ENCODE peak calls at places on chromosomes 11 and 22, in six cellular contexts. One of them, this sample, is unnamed.

GRCh38 chr22:37781434-37782059 is 26.2 kb upstream of the GCAT start:
- DNase-seq in fibroblast of the aortic adventitia: peak
- DNase-seq in stromal cell of bone marrow: no peak
- DNase-seq in GM13977: no peak
- DNase-seq in activated CD4-positive, CD25-positive, alpha-beta regulatory T cell: no peak
- DNase-seq in A172: no peak
- DNase-seq in this sample: no peak

GRCh38 chr22:31944700-31945477 is 554 bp downstream of the YWHAH start:
- DNase-seq in stromal cell of bone marrow: no peak
- DNase-seq in activated CD4-positive, CD25-positive, alpha-beta regulatory T cell: peak
- DNase-seq in fibroblast of the aortic adventitia: no peak
- DNase-seq in GM13977: peak
- DNase-seq in A172: no peak
- DNase-seq in this sample: no peak

GRCh38 chr11:115439385-115439784 is 64.8 kb downstream of the CADM1 start:
- DNase-seq in fibroblast of the aortic adventitia: no peak
- DNase-seq in activated CD4-positive, CD25-positive, alpha-beta regulatory T cell: no peak
- DNase-seq in A172: no peak
- DNase-seq in stromal cell of bone marrow: no peak
- DNase-seq in GM13977: peak
- DNase-seq in this sample: peak

GRCh38 chr22:42321908-42322561 is 51.6 kb upstream of the TCF20 start:
- DNase-seq in A172: no peak
- DNase-seq in stromal cell of bone marrow: no peak
- DNase-seq in activated CD4-positive, CD25-positive, alpha-beta regulatory T cell: no peak
- DNase-seq in fibroblast of the aortic adventitia: no peak
- DNase-seq in GM13977: no peak
- DNase-seq in this sample: peak

GRCh38 chr11:134391170-134391569 is 20.9 kb downstream of the B3GAT1 start:
- DNase-seq in GM13977: no peak
- DNase-seq in A172: no peak
- DNase-seq in activated CD4-positive, CD25-positive, alpha-beta regulatory T cell: no peak
- DNase-seq in fibroblast of the aortic adventitia: no peak
- DNase-seq in stromal cell of bone marrow: no peak
- DNase-seq in this sample: no peak

GRCh38 chr22:19769393-19769715 is 8.8 kb downstream of the TBX1 start:
- DNase-seq in stromal cell of bone marrow: no peak
- DNase-seq in fibroblast of the aortic adventitia: no peak
- DNase-seq in activated CD4-positive, CD25-positive, alpha-beta regulatory T cell: no peak
- DNase-seq in GM13977: no peak
- DNase-seq in A172: no peak
- DNase-seq in this sample: no peak

GRCh38 chr11:128021304-128022006 is 565.9 kb downstream of the ETS1 start:
- DNase-seq in fibroblast of the aortic adventitia: peak
- DNase-seq in A172: no peak
- DNase-seq in GM13977: no peak
- DNase-seq in stromal cell of bone marrow: no peak
- DNase-seq in activated CD4-positive, CD25-positive, alpha-beta regulatory T cell: no peak
- DNase-seq in this sample: no peak

GRCh38 chr11:61151545-61152252 is 9.5 kb downstream of the VPS37C start:
- DNase-seq in A172: no peak
- DNase-seq in fibroblast of the aortic adventitia: no peak
- DNase-seq in activated CD4-positive, CD25-positive, alpha-beta regulatory T cell: no peak
- DNase-seq in GM13977: no peak
- DNase-seq in stromal cell of bone marrow: no peak
- DNase-seq in this sample: no peak

GRCh38 chr11:130765951-130766649 is 150.2 kb downstream of the SNX19 start:
- DNase-seq in GM13977: peak
- DNase-seq in A172: no peak
- DNase-seq in fibroblast of the aortic adventitia: no peak
- DNase-seq in activated CD4-positive, CD25-positive, alpha-beta regulatory T cell: no peak
- DNase-seq in stromal cell of bone marrow: no peak
- DNase-seq in this sample: no peak

GRCh38 chr11:118104491-118104890 is 17.7 kb upstream of the SMIM35 start:
- DNase-seq in stromal cell of bone marrow: no peak
- DNase-seq in GM13977: no peak
- DNase-seq in A172: no peak
- DNase-seq in fibroblast of the aortic adventitia: no peak
- DNase-seq in activated CD4-positive, CD25-positive, alpha-beta regulatory T cell: no peak
- DNase-seq in this sample: no peak

GRCh38 chr11:134585666-134586285 is 173.7 kb upstream of the B3GAT1 start:
- DNase-seq in fibroblast of the aortic adventitia: no peak
- DNase-seq in stromal cell of bone marrow: no peak
- DNase-seq in GM13977: no peak
- DNase-seq in A172: no peak
- DNase-seq in activated CD4-positive, CD25-positive, alpha-beta regulatory T cell: no peak
- DNase-seq in this sample: no peak

GRCh38 chr11:45424781-45425180 is 138.6 kb upstream of the SYT13 start:
- DNase-seq in activated CD4-positive, CD25-positive, alpha-beta regulatory T cell: no peak
- DNase-seq in stromal cell of bone marrow: no peak
- DNase-seq in GM13977: no peak
- DNase-seq in A172: no peak
- DNase-seq in fibroblast of the aortic adventitia: no peak
- DNase-seq in this sample: no peak

GRCh38 chr11:77175869-77176539 is 48.0 kb downstream of the MYO7A start:
- DNase-seq in A172: no peak
- DNase-seq in fibroblast of the aortic adventitia: no peak
- DNase-seq in GM13977: no peak
- DNase-seq in activated CD4-positive, CD25-positive, alpha-beta regulatory T cell: no peak
- DNase-seq in stromal cell of bone marrow: no peak
- DNase-seq in this sample: no peak

GRCh38 chr11:113173023-113173594 is 141.3 kb upstream of the TTC12 start:
- DNase-seq in A172: no peak
- DNase-seq in activated CD4-positive, CD25-positive, alpha-beta regulatory T cell: no peak
- DNase-seq in stromal cell of bone marrow: no peak
- DNase-seq in fibroblast of the aortic adventitia: no peak
- DNase-seq in GM13977: no peak
- DNase-seq in this sample: no peak

GRCh38 chr11:119340335-119341221 is at the start of gene C1QTNF5:
- DNase-seq in fibroblast of the aortic adventitia: peak
- DNase-seq in GM13977: no peak
- DNase-seq in A172: no peak
- DNase-seq in stromal cell of bone marrow: no peak
- DNase-seq in activated CD4-positive, CD25-positive, alpha-beta regulatory T cell: no peak
- DNase-seq in this sample: no peak

GRCh38 chr22:39526736-39527171 is 5.8 kb downstream of the RPS19BP1 start:
- DNase-seq in A172: no peak
- DNase-seq in fibroblast of the aortic adventitia: no peak
- DNase-seq in GM13977: no peak
- DNase-seq in stromal cell of bone marrow: no peak
- DNase-seq in activated CD4-positive, CD25-positive, alpha-beta regulatory T cell: no peak
- DNase-seq in this sample: no peak

GRCh38 chr11:1193326-1194230 is 29.3 kb upstream of the MUC5B start:
- DNase-seq in activated CD4-positive, CD25-positive, alpha-beta regulatory T cell: no peak
- DNase-seq in GM13977: no peak
- DNase-seq in stromal cell of bone marrow: no peak
- DNase-seq in A172: no peak
- DNase-seq in fibroblast of the aortic adventitia: no peak
- DNase-seq in this sample: no peak

GRCh38 chr11:130146797-130147196 is 12.8 kb upstream of the ST14 start:
- DNase-seq in fibroblast of the aortic adventitia: no peak
- DNase-seq in stromal cell of bone marrow: no peak
- DNase-seq in GM13977: no peak
- DNase-seq in activated CD4-positive, CD25-positive, alpha-beta regulatory T cell: no peak
- DNase-seq in A172: no peak
- DNase-seq in this sample: no peak

GRCh38 chr11:34302046-34302921 is 55.5 kb downstream of the ABTB2 start:
- DNase-seq in activated CD4-positive, CD25-positive, alpha-beta regulatory T cell: no peak
- DNase-seq in GM13977: peak
- DNase-seq in fibroblast of the aortic adventitia: peak
- DNase-seq in stromal cell of bone marrow: peak
- DNase-seq in A172: peak
- DNase-seq in this sample: no peak

GRCh38 chr22:39926175-39927152 is 25.6 kb downstream of the GRAP2 start:
- DNase-seq in activated CD4-positive, CD25-positive, alpha-beta regulatory T cell: no peak
- DNase-seq in fibroblast of the aortic adventitia: no peak
- DNase-seq in A172: no peak
- DNase-seq in GM13977: no peak
- DNase-seq in stromal cell of bone marrow: no peak
- DNase-seq in this sample: no peak

GRCh38 chr11:57751676-57752253 is at the start of gene BTBD18:
- DNase-seq in activated CD4-positive, CD25-positive, alpha-beta regulatory T cell: no peak
- DNase-seq in fibroblast of the aortic adventitia: peak
- DNase-seq in GM13977: peak
- DNase-seq in A172: peak
- DNase-seq in stromal cell of bone marrow: no peak
- DNase-seq in this sample: peak

GRCh38 chr11:134542401-134543143 is 130.5 kb upstream of the B3GAT1 start:
- DNase-seq in fibroblast of the aortic adventitia: no peak
- DNase-seq in stromal cell of bone marrow: no peak
- DNase-seq in activated CD4-positive, CD25-positive, alpha-beta regulatory T cell: no peak
- DNase-seq in A172: no peak
- DNase-seq in GM13977: no peak
- DNase-seq in this sample: no peak

GRCh38 chr11:77789061-77789730 is 31.3 kb downstream of the RSF1 start:
- DNase-seq in GM13977: no peak
- DNase-seq in activated CD4-positive, CD25-positive, alpha-beta regulatory T cell: no peak
- DNase-seq in A172: no peak
- DNase-seq in stromal cell of bone marrow: no peak
- DNase-seq in fibroblast of the aortic adventitia: no peak
- DNase-seq in this sample: no peak

GRCh38 chr11:17537261-17537660 is 7.0 kb downstream of the USH1C start:
- DNase-seq in stromal cell of bone marrow: no peak
- DNase-seq in activated CD4-positive, CD25-positive, alpha-beta regulatory T cell: no peak
- DNase-seq in A172: no peak
- DNase-seq in fibroblast of the aortic adventitia: no peak
- DNase-seq in GM13977: no peak
- DNase-seq in this sample: no peak

GRCh38 chr22:35448552-35448922 is 48.6 kb downstream of the MCM5 start:
- DNase-seq in GM13977: no peak
- DNase-seq in stromal cell of bone marrow: no peak
- DNase-seq in activated CD4-positive, CD25-positive, alpha-beta regulatory T cell: no peak
- DNase-seq in fibroblast of the aortic adventitia: no peak
- DNase-seq in A172: no peak
- DNase-seq in this sample: no peak

GRCh38 chr22:36737776-36738175 is 34.2 kb upstream of the CACNG2 start:
- DNase-seq in stromal cell of bone marrow: no peak
- DNase-seq in activated CD4-positive, CD25-positive, alpha-beta regulatory T cell: no peak
- DNase-seq in A172: no peak
- DNase-seq in fibroblast of the aortic adventitia: no peak
- DNase-seq in GM13977: no peak
- DNase-seq in this sample: no peak

GRCh38 chr11:77530879-77531278 is 57.0 kb upstream of the PAK1 start:
- DNase-seq in fibroblast of the aortic adventitia: no peak
- DNase-seq in activated CD4-positive, CD25-positive, alpha-beta regulatory T cell: no peak
- DNase-seq in A172: no peak
- DNase-seq in stromal cell of bone marrow: no peak
- DNase-seq in GM13977: no peak
- DNase-seq in this sample: no peak

GRCh38 chr11:43968719-43969118 is 26.3 kb downstream of the C11orf96 start:
- DNase-seq in activated CD4-positive, CD25-positive, alpha-beta regulatory T cell: no peak
- DNase-seq in A172: no peak
- DNase-seq in GM13977: no peak
- DNase-seq in stromal cell of bone marrow: no peak
- DNase-seq in fibroblast of the aortic adventitia: no peak
- DNase-seq in this sample: no peak

GRCh38 chr11:117944554-117944953 is 15.4 kb upstream of the TMPRSS13 start:
- DNase-seq in GM13977: no peak
- DNase-seq in stromal cell of bone marrow: no peak
- DNase-seq in fibroblast of the aortic adventitia: no peak
- DNase-seq in activated CD4-positive, CD25-positive, alpha-beta regulatory T cell: no peak
- DNase-seq in A172: no peak
- DNase-seq in this sample: no peak

GRCh38 chr11:120098503-120099054 is 39.3 kb downstream of the TRIM29 start:
- DNase-seq in GM13977: no peak
- DNase-seq in activated CD4-positive, CD25-positive, alpha-beta regulatory T cell: no peak
- DNase-seq in stromal cell of bone marrow: no peak
- DNase-seq in A172: no peak
- DNase-seq in fibroblast of the aortic adventitia: no peak
- DNase-seq in this sample: no peak

GRCh38 chr11:63512816-63513215 is 6.9 kb downstream of the LGALS12 start:
- DNase-seq in fibroblast of the aortic adventitia: no peak
- DNase-seq in activated CD4-positive, CD25-positive, alpha-beta regulatory T cell: no peak
- DNase-seq in GM13977: no peak
- DNase-seq in stromal cell of bone marrow: no peak
- DNase-seq in A172: no peak
- DNase-seq in this sample: no peak